ENCODE peak calls at places on chromosomes 16 and 17, in nine cellular contexts. K is T-helper 1 cell, X is T-helper 9 cell, J is T-helper 2 cell, E is cardiac fibroblast, A is HT1080, S is AG10803, M is mammary epithelial cell, I is hypothalamus. P is an unnamed sample.

GRCh38 chr16:49183911-49184310 is 97.7 kb downstream of the CBLN1 start:
- DNase-seq in K (no peak), X (no peak), J (no peak), E (no peak), A (peak), S (no peak), M (peak), I (no peak), P (no peak)

GRCh38 chr17:6044261-6044660 is 25.9 kb upstream of the WSCD1 start:
- DNase-seq in K (no peak), X (no peak), J (no peak), E (no peak), A (no peak), S (no peak), M (no peak), I (no peak), P (no peak)

GRCh38 chr16:23952128-23953041 is 116.6 kb downstream of the PRKCB start:
- DNase-seq in K (no peak), X (no peak), J (no peak), E (no peak), A (peak), S (no peak), M (no peak), I (no peak), P (no peak)

GRCh38 chr17:50210249-50211225 is 9.1 kb upstream of the COL1A1 start:
- DNase-seq in K (no peak), X (no peak), J (no peak), E (peak), A (peak), S (peak), M (peak), I (no peak), P (no peak)

GRCh38 chr16:70730944-70731343 is 45.1 kb upstream of the MTSS2 start:
- DNase-seq in K (no peak), X (no peak), J (no peak), E (no peak), A (no peak), S (no peak), M (no peak), I (no peak), P (no peak)

GRCh38 chr17:269616-270514 is 82.7 kb downstream of the RPH3AL start:
- DNase-seq in K (no peak), X (no peak), J (no peak), E (no peak), A (no peak), S (no peak), M (no peak), I (no peak), P (no peak)

GRCh38 chr17:29883497-29883896 is 46.5 kb downstream of the SSH2 start:
- DNase-seq in K (no peak), X (no peak), J (no peak), E (peak), A (peak), S (peak), M (no peak), I (no peak), P (no peak)

GRCh38 chr17:19644493-19645210 is 3.9 kb upstream of the ALDH3A2 start:
- DNase-seq in K (no peak), X (no peak), J (no peak), E (peak), A (no peak), S (peak), M (no peak), I (no peak), P (no peak)

GRCh38 chr17:40510328-40510648 is 8.9 kb upstream of the TNS4 start:
- DNase-seq in K (no peak), X (no peak), J (no peak), E (peak), A (peak), S (no peak), M (peak), I (no peak), P (no peak)

GRCh38 chr17:59558953-59559352 is 6.5 kb upstream of the DHX40 start:
- DNase-seq in K (no peak), X (no peak), J (no peak), E (peak), A (no peak), S (peak), M (no peak), I (no peak), P (no peak)

GRCh38 chr17:75370288-75370687 is 35.2 kb downstream of the GRB2 start:
- DNase-seq in K (no peak), X (no peak), J (no peak), E (no peak), A (no peak), S (no peak), M (peak), I (no peak), P (no peak)

GRCh38 chr16:177394-177822 is 928 bp downstream of the HBA1 start:
- DNase-seq in K (no peak), X (no peak), J (no peak), E (no peak), A (no peak), S (no peak), M (no peak), I (no peak), P (no peak)

GRCh38 chr17:412211-413015 is 59.8 kb upstream of the RPH3AL start:
- DNase-seq in K (no peak), X (peak), J (peak), E (peak), A (peak), S (peak), M (peak), I (no peak), P (peak)

GRCh38 chr16:71526111-71526998 is at the start of gene CHST4:
- DNase-seq in K (no peak), X (no peak), J (no peak), E (peak), A (peak), S (peak), M (peak), I (no peak), P (no peak)

GRCh38 chr16:3444032-3444388 is 530 bp downstream of the NAA60 start:
- DNase-seq in K (no peak), X (no peak), J (peak), E (peak), A (peak), S (peak), M (peak), I (no peak), P (no peak)

GRCh38 chr16:15482068-15482747 is 47.8 kb downstream of the BMERB1 start:
- DNase-seq in K (no peak), X (no peak), J (no peak), E (peak), A (peak), S (peak), M (peak), I (no peak), P (no peak)

GRCh38 chr17:48639136-48639535 is 13.0 kb upstream of the HOXB9 start:
- DNase-seq in K (no peak), X (no peak), J (no peak), E (no peak), A (no peak), S (no peak), M (no peak), I (no peak), P (no peak)

GRCh38 chr16:22694887-22695382 is 119.0 kb upstream of the HS3ST2 start:
- DNase-seq in K (no peak), X (no peak), J (no peak), E (peak), A (peak), S (peak), M (peak), I (no peak), P (no peak)

GRCh38 chr16:83336630-83337029 is 471.1 kb upstream of the HSBP1 start:
- DNase-seq in K (no peak), X (no peak), J (no peak), E (peak), A (peak), S (peak), M (peak), I (no peak), P (no peak)

GRCh38 chr17:74215332-74215727 is 2.0 kb downstream of the TTYH2 start:
- DNase-seq in K (no peak), X (no peak), J (no peak), E (no peak), A (no peak), S (no peak), M (no peak), I (no peak), P (no peak)

GRCh38 chr16:63808730-63809129 is 1313.1 kb downstream of the CDH11 start:
- DNase-seq in K (no peak), X (no peak), J (no peak), E (no peak), A (no peak), S (no peak), M (no peak), I (no peak), P (no peak)

GRCh38 chr16:53600076-53600475 is 97.1 kb upstream of the AKTIP start:
- DNase-seq in K (no peak), X (no peak), J (no peak), E (no peak), A (no peak), S (peak), M (no peak), I (no peak), P (no peak)

GRCh38 chr17:4634981-4635380 is 6.5 kb downstream of the ALOX15 start:
- DNase-seq in K (no peak), X (no peak), J (no peak), E (peak), A (no peak), S (peak), M (no peak), I (no peak), P (no peak)

GRCh38 chr16:67504190-67505021 is 21.1 kb upstream of the AGRP start:
- DNase-seq in K (no peak), X (no peak), J (no peak), E (peak), A (peak), S (no peak), M (no peak), I (no peak), P (peak)

GRCh38 chr16:27801259-27801945 is 251.5 kb downstream of the KATNIP start:
- DNase-seq in K (no peak), X (no peak), J (no peak), E (peak), A (no peak), S (peak), M (no peak), I (no peak), P (no peak)

GRCh38 chr17:79001190-79002020 is 8.2 kb downstream of the CANT1 start:
- DNase-seq in K (no peak), X (no peak), J (no peak), E (no peak), A (no peak), S (no peak), M (no peak), I (no peak), P (no peak)